ENCODE peak calls at places on chromosomes 4 and X, in six cellular contexts. E is astrocyte, O is cardiac muscle cell, I is prostate gland, P is keratinocyte, S is pancreas. G is an unnamed sample.

GRCh38 chr4:139108567-139109128 is 68.4 kb downstream of the ELF2 start:
- DNase-seq in P (no peak), S (no peak), E (no peak), O (no peak), I (no peak), G (no peak)

GRCh38 chrX:40062525-40063193 is 35.1 kb downstream of the BCOR start:
- DNase-seq in P (no peak), O (no peak), S (no peak), I (no peak), E (no peak), G (no peak)

GRCh38 chrX:46953137-46953527 is 40.9 kb downstream of the JADE3 start:
- DNase-seq in E (no peak), O (no peak), P (no peak), I (no peak), S (no peak), G (no peak)

GRCh38 chrX:63932006-63932405 is 147.0 kb upstream of the ARHGEF9 start:
- DNase-seq in I (no peak), P (no peak), E (no peak), S (no peak), O (no peak), G (no peak)

GRCh38 chr4:81818385-81818784 is 346.7 kb upstream of the RASGEF1B start:
- DNase-seq in E (no peak), S (no peak), P (no peak), O (no peak), I (no peak), G (no peak)

GRCh38 chr4:140098481-140099132 is 55.4 kb downstream of the MAML3 start:
- DNase-seq in O (no peak), P (no peak), I (no peak), S (no peak), E (peak; percentile 86), G (no peak)

GRCh38 chrX:130916636-130917422 is 13.8 kb upstream of the ENOX2 start:
- DNase-seq in I (peak; percentile 9), S (peak; percentile 18), O (peak; percentile 70), E (peak; percentile 23), P (peak; percentile 17), G (no peak)

GRCh38 chrX:138519296-138519695 is 192.2 kb downstream of the FGF13 start:
- DNase-seq in I (no peak), O (peak; percentile 82), P (no peak), E (peak; percentile 14), S (no peak), G (no peak)

GRCh38 chr4:167100120-167100519 is 134.2 kb downstream of the SPOCK3 start:
- DNase-seq in P (no peak), O (peak; percentile 35), E (peak; percentile 50), S (no peak), I (peak; percentile 15), G (no peak)

GRCh38 chrX:123408856-123409737 is 225.0 kb downstream of the GRIA3 start:
- DNase-seq in S (no peak), O (no peak), P (no peak), I (no peak), E (peak; percentile 87), G (no peak)

GRCh38 chr4:51895158-51895557 is 52.2 kb downstream of the DCUN1D4 start:
- DNase-seq in P (no peak), S (no peak), O (no peak), E (no peak), I (no peak), G (no peak)

GRCh38 chrX:50081282-50081955 is 119.4 kb downstream of the AKAP4 start:
- DNase-seq in I (peak; percentile 31), O (peak; percentile 49), S (no peak), P (no peak), E (no peak), G (peak; percentile 40)

GRCh38 chr4:5717449-5718158 is 6.6 kb downstream of the EVC start:
- DNase-seq in I (no peak), P (no peak), E (no peak), O (no peak), S (no peak), G (no peak)

GRCh38 chrX:148133099-148133725 is 152.1 kb downstream of the FMR1NB start:
- DNase-seq in O (no peak), I (no peak), S (no peak), E (no peak), P (no peak), G (no peak)

GRCh38 chr4:76430519-76431388 is 4.3 kb upstream of the SHROOM3 start:
- DNase-seq in I (peak; percentile 10), P (no peak), O (peak; percentile 69), S (no peak), E (peak; percentile 34), G (no peak)

GRCh38 chr4:168501407-168501806 is 4.6 kb downstream of the PALLD start:
- DNase-seq in P (no peak), E (no peak), S (peak; percentile 19), I (no peak), O (no peak), G (no peak)

GRCh38 chrX:1417921-1418875 is 26.3 kb upstream of the SLC25A6 start:
- DNase-seq in I (no peak), O (no peak), E (no peak), P (no peak), S (no peak), G (peak; percentile 66)

GRCh38 chrX:9182041-9182440 is 148.1 kb upstream of the FAM9B start:
- DNase-seq in O (peak; percentile 35), P (no peak), S (no peak), I (no peak), E (no peak), G (no peak)

GRCh38 chr4:2809610-2810180 is 16.8 kb downstream of the SH3BP2 start:
- DNase-seq in P (no peak), E (no peak), S (no peak), I (no peak), O (no peak), G (no peak)

GRCh38 chr4:98996056-98996941 is 778 bp downstream of the METAP1 start:
- DNase-seq in E (peak; percentile 10), P (no peak), O (peak; percentile 49), S (peak; percentile 28), I (no peak), G (no peak)

GRCh38 chr4:184824776-184825393 is 883 bp downstream of the ACSL1 start:
- DNase-seq in I (no peak), O (no peak), P (no peak), S (no peak), E (no peak), G (no peak)

GRCh38 chr4:40238700-40239548 is 42.1 kb downstream of the RHOH start:
- DNase-seq in O (no peak), E (no peak), P (no peak), S (no peak), I (no peak), G (peak; percentile 44)

GRCh38 chrX:633043-633654 is 2.6 kb downstream of the SHOX start:
- DNase-seq in O (no peak), P (no peak), E (no peak), I (no peak), S (no peak), G (no peak)

GRCh38 chr4:86894465-86894864 is 2.2 kb upstream of the C4orf36 start:
- DNase-seq in P (no peak), O (no peak), S (no peak), I (no peak), E (peak; percentile 10), G (no peak)

GRCh38 chr4:86893136-86893535 is 914 bp upstream of the C4orf36 start:
- DNase-seq in S (no peak), P (no peak), O (no peak), E (no peak), I (no peak), G (no peak)

GRCh38 chr4:86898562-86898961 is 6.3 kb upstream of the C4orf36 start:
- DNase-seq in I (no peak), O (no peak), S (no peak), P (no peak), E (no peak), G (no peak)

GRCh38 chr4:86896596-86896995 is 4.4 kb upstream of the C4orf36 start:
- DNase-seq in O (no peak), E (peak; percentile 18), P (no peak), I (no peak), S (no peak), G (no peak)

GRCh38 chr4:86895692-86896488 is 3.7 kb upstream of the C4orf36 start:
- DNase-seq in E (peak; percentile 53), S (no peak), P (no peak), I (peak; percentile 58), O (peak; percentile 79), G (no peak)
- TF ChIP-seq CTCF in E (peak; percentile 68), S (peak; percentile 28), P (peak; percentile 48), I (peak; percentile 57), O (peak; percentile 74), G (peak; percentile 63)

DNA sequence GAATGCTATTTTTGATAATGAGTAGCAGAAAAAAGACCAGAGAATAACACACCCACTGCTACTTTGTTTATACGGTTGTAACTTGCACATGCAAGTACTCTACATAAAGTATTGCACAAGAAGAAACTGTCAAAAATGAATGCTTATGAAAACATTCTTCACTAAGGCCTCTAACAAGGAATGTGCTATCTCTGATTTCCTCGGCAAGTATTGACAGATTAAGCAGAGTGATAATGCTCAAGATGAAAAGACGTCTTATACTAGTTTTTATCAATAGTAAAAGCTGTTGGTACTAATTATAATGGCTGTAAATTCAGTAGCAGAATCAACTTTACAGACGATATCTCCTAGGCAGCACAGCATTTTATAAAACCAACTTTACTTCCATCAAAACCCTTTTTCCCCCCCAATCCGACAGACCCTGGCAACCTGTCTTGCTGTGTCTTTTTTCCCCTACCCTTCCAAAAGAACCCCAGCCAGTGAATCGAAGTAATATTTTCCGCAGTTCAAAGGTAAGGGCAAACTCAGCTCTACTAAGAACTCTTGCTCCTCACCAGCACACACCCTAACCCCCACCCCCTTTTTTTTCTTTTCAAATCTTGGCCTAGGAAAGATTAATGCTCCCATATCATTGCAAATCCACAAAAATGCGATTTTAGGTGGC is 1.5 kb downstream of the FRYL start:
- DNase-seq in E (peak; percentile 59), O (peak; percentile 2), I (no peak), P (no peak), S (no peak), G (no peak)
- H3K4me1 ChIP-seq in E (peaks cover 14% of the 10 kb centered on the region), O (peaks cover 35% of the 10 kb centered on the region), I (no peaks in the 10 kb centered on the region), P (peaks cover 23% of the 10 kb centered on the region), S (peaks cover 26% of the 10 kb centered on the region), G (peaks cover 60% of the 10 kb centered on the region)

DNA sequence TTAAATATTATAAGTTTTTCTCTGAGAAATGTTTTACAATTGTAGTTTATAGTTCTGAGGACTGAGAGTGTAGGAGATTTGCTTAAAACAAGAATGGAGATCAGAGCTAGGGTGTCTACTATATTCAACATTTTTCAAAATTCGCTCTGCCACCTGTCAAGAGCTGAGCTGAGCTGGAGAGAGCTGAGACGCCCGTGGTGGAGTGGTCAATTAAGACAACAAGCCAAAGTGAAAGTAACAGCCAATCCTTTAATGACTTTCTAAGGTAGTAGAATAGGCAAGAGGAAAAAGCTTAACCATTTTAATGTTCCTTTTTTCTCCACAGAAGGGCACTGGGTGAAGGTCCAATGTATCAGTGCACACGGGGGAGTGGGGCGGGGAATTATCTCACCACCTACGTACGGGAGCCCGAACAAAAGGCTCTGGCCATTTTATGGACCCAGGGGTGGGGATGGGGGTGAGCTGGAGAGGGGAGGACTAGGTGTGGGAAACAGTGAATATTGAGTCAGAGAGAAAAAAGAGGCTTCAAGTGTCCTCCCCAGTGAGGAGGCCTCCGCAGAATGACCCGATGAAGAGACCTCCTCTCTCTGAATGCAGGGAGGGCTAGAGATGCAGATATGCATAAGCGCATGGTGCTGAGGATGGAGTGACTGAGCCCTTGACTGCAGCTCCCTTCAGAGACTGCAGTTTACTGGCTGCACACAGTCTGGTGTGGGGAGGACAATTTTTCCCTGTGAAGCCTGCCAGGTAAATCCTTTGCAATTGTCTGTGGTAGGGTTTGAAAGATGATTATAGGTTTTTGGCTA is 60.8 kb downstream of the SPCS3 start:
- DNase-seq in O (no peak), I (no peak), P (no peak), E (no peak), S (no peak), G (no peak)
- H3K4me3 ChIP-seq in O (no peak overlapping the region), I (no peak overlapping the region), P (no peak overlapping the region), E (no peak overlapping the region), S (no peak overlapping the region), G (no peak overlapping the region)

GRCh38 chrX:49039598-49040375 is 3.4 kb downstream of the TFE3 start:
- DNase-seq in P (peak; percentile 66), I (peak; percentile 59), O (peak; percentile 91), E (peak; percentile 87), S (peak; percentile 72), G (peak; percentile 86)
- TF ChIP-seq CTCF in P (peak; percentile 6), I (no peak), O (peak; percentile 14), E (no peak), S (no peak), G (no peak)

G was measured in left lung.